ENCODE peak calls at places on chromosomes 13 and 19, in eight cellular contexts. One of them, this sample, is unnamed.

GRCh38 chr13:32650705-32651311 is 64.6 kb downstream of the PDS5B start:
- DNase-seq in PC-3: peak; percentile 75
- DNase-seq in GM23248: peak; percentile 70
- DNase-seq in neural progenitor cell: peak; percentile 76
- DNase-seq in GM23338: peak; percentile 87
- DNase-seq in K562: peak; percentile 43
- DNase-seq in fibroblast of lung: peak; percentile 59
- DNase-seq in IMR-90: peak; percentile 75
- DNase-seq in this sample: peak; percentile 83

GRCh38 chr13:99062593-99062992 is 84.7 kb upstream of the DOCK9 start:
- DNase-seq in fibroblast of lung: peak; percentile 78
- DNase-seq in GM23248: peak; percentile 54
- DNase-seq in K562: no peak
- DNase-seq in IMR-90: peak; percentile 30
- DNase-seq in neural progenitor cell: no peak
- DNase-seq in GM23338: no peak
- DNase-seq in PC-3: peak; percentile 62
- DNase-seq in this sample: no peak

GRCh38 chr13:111177803-111178389 is 62.8 kb downstream of the ARHGEF7 start:
- DNase-seq in PC-3: no peak
- DNase-seq in fibroblast of lung: peak; percentile 79
- DNase-seq in K562: no peak
- DNase-seq in GM23338: no peak
- DNase-seq in IMR-90: peak; percentile 81
- DNase-seq in GM23248: peak; percentile 45
- DNase-seq in neural progenitor cell: no peak
- DNase-seq in this sample: no peak

GRCh38 chr13:40401911-40402776 is 264.3 kb downstream of the FOXO1 start:
- DNase-seq in neural progenitor cell: no peak
- DNase-seq in GM23248: peak; percentile 96
- DNase-seq in PC-3: peak; percentile 89
- DNase-seq in IMR-90: peak; percentile 92
- DNase-seq in fibroblast of lung: peak; percentile 97
- DNase-seq in K562: peak; percentile 49
- DNase-seq in GM23338: no peak
- DNase-seq in this sample: peak; percentile 78

GRCh38 chr13:49356224-49356623 is 87.6 kb downstream of the CAB39L start:
- DNase-seq in fibroblast of lung: peak; percentile 97
- DNase-seq in neural progenitor cell: no peak
- DNase-seq in K562: no peak
- DNase-seq in GM23338: no peak
- DNase-seq in IMR-90: peak; percentile 96
- DNase-seq in PC-3: peak; percentile 56
- DNase-seq in GM23248: peak; percentile 94
- DNase-seq in this sample: no peak

GRCh38 chr19:54475706-54476105 is 2.6 kb upstream of the CDC42EP5 start:
- DNase-seq in PC-3: no peak
- DNase-seq in fibroblast of lung: no peak
- DNase-seq in K562: no peak
- DNase-seq in GM23248: no peak
- DNase-seq in GM23338: no peak
- DNase-seq in IMR-90: no peak
- DNase-seq in neural progenitor cell: no peak
- DNase-seq in this sample: no peak

GRCh38 chr13:21458457-21458815 is 667 bp downstream of the ZDHHC20 start:
- DNase-seq in GM23338: peak; percentile 78
- DNase-seq in neural progenitor cell: peak; percentile 62
- DNase-seq in PC-3: peak; percentile 57
- DNase-seq in fibroblast of lung: no peak
- DNase-seq in IMR-90: no peak
- DNase-seq in K562: peak; percentile 42
- DNase-seq in GM23248: peak; percentile 52
- DNase-seq in this sample: peak; percentile 85

GRCh38 chr13:35475131-35475959 is 1.1 kb downstream of the MAB21L1 start:
- DNase-seq in IMR-90: peak; percentile 16
- DNase-seq in GM23248: peak; percentile 81
- DNase-seq in fibroblast of lung: peak; percentile 47
- DNase-seq in PC-3: no peak
- DNase-seq in K562: no peak
- DNase-seq in neural progenitor cell: peak; percentile 66
- DNase-seq in GM23338: peak; percentile 75
- DNase-seq in this sample: peak; percentile 60

GRCh38 chr13:84543976-84544375 is 661.7 kb upstream of the SLITRK1 start:
- DNase-seq in K562: no peak
- DNase-seq in PC-3: no peak
- DNase-seq in GM23248: no peak
- DNase-seq in GM23338: no peak
- DNase-seq in neural progenitor cell: no peak
- DNase-seq in IMR-90: no peak
- DNase-seq in fibroblast of lung: no peak
- DNase-seq in this sample: no peak

GRCh38 chr13:98174321-98174720 is 2.7 kb downstream of the RNF113B start:
- DNase-seq in GM23248: no peak
- DNase-seq in IMR-90: no peak
- DNase-seq in K562: no peak
- DNase-seq in neural progenitor cell: no peak
- DNase-seq in GM23338: no peak
- DNase-seq in PC-3: no peak
- DNase-seq in fibroblast of lung: peak; percentile 44
- DNase-seq in this sample: no peak

GRCh38 chr19:39924389-39924788 is 10.0 kb downstream of the FCGBP start:
- DNase-seq in GM23338: peak; percentile 13
- DNase-seq in neural progenitor cell: no peak
- DNase-seq in fibroblast of lung: no peak
- DNase-seq in GM23248: no peak
- DNase-seq in K562: no peak
- DNase-seq in IMR-90: no peak
- DNase-seq in PC-3: no peak
- DNase-seq in this sample: no peak

GRCh38 chr13:111518161-111518791 is 197.8 kb downstream of the TEX29 start:
- DNase-seq in K562: no peak
- DNase-seq in GM23338: peak; percentile 30
- DNase-seq in GM23248: no peak
- DNase-seq in IMR-90: no peak
- DNase-seq in fibroblast of lung: no peak
- DNase-seq in PC-3: no peak
- DNase-seq in neural progenitor cell: no peak
- DNase-seq in this sample: no peak

DNA sequence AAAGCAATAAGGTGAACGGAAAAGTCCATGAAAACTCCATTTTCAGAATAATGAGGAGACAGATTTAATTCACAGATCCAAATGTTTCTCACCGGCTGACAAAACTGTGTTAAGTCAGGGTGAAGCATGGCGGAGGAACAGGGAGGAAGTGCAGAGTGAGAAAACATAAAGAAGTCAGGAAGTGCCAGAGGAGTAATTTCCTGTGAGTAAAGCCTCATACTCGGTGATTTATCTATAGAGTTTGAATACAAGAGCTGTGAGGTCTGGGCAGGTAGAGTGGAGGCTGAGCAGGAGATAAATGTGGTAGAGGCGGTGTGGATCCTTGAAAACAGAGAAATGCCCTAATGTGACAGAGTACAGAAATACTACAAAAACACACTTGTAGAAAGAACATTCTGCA is 11.4 kb downstream of the CARD8 start:
- DNase-seq in IMR-90: no peak
- DNase-seq in neural progenitor cell: no peak
- DNase-seq in GM23248: no peak
- DNase-seq in K562: no peak
- DNase-seq in fibroblast of lung: peak; percentile 6
- DNase-seq in GM23338: no peak
- DNase-seq in PC-3: peak; percentile 12
- DNase-seq in this sample: peak; percentile 49
- H2AFZ ChIP-seq in IMR-90: no peak overlapping the region
- H2AFZ ChIP-seq in neural progenitor cell: no peak overlapping the region
- H2AFZ ChIP-seq in GM23248: no peak overlapping the region
- H2AFZ ChIP-seq in K562: no peak overlapping the region
- H2AFZ ChIP-seq in fibroblast of lung: no peak overlapping the region
- H2AFZ ChIP-seq in GM23338: no peak overlapping the region
- H2AFZ ChIP-seq in PC-3: no peak overlapping the region
- H2AFZ ChIP-seq in this sample: no peak overlapping the region

GRCh38 chr19:55479045-55479444 is 2.6 kb downstream of the ZNF628 start:
- DNase-seq in GM23248: no peak
- DNase-seq in PC-3: no peak
- DNase-seq in fibroblast of lung: no peak
- DNase-seq in GM23338: no peak
- DNase-seq in neural progenitor cell: no peak
- DNase-seq in IMR-90: no peak
- DNase-seq in K562: no peak
- DNase-seq in this sample: no peak
- H3K4me2 ChIP-seq in GM23248: no peak overlapping the region
- H3K4me2 ChIP-seq in PC-3: no peak overlapping the region
- H3K4me2 ChIP-seq in fibroblast of lung: no peak overlapping the region
- H3K4me2 ChIP-seq in GM23338: no peak overlapping the region
- H3K4me2 ChIP-seq in neural progenitor cell: no peak overlapping the region
- H3K4me2 ChIP-seq in IMR-90: no peak overlapping the region
- H3K4me2 ChIP-seq in K562: no peak overlapping the region
- H3K4me2 ChIP-seq in this sample: no peak overlapping the region

GRCh38 chr19:35669974-35670373 is 3.7 kb downstream of the UPK1A start:
- DNase-seq in GM23248: no peak
- DNase-seq in fibroblast of lung: no peak
- DNase-seq in GM23338: no peak
- DNase-seq in K562: no peak
- DNase-seq in neural progenitor cell: no peak
- DNase-seq in IMR-90: no peak
- DNase-seq in PC-3: no peak
- DNase-seq in this sample: peak; percentile 28

GRCh38 chr19:35671818-35672217 is 5.5 kb downstream of the UPK1A start:
- DNase-seq in GM23338: no peak
- DNase-seq in IMR-90: no peak
- DNase-seq in neural progenitor cell: no peak
- DNase-seq in fibroblast of lung: no peak
- DNase-seq in GM23248: no peak
- DNase-seq in K562: peak; percentile 87
- DNase-seq in PC-3: no peak
- DNase-seq in this sample: peak; percentile 36

GRCh38 chr19:35669566-35669965 is 3.2 kb downstream of the UPK1A start:
- DNase-seq in neural progenitor cell: no peak
- DNase-seq in IMR-90: no peak
- DNase-seq in GM23248: no peak
- DNase-seq in GM23338: no peak
- DNase-seq in fibroblast of lung: no peak
- DNase-seq in PC-3: no peak
- DNase-seq in K562: no peak
- DNase-seq in this sample: peak; percentile 39

GRCh38 chr19:35673121-35673804 is 6.9 kb downstream of the UPK1A start:
- DNase-seq in fibroblast of lung: peak; percentile 43
- DNase-seq in GM23248: peak; percentile 73
- DNase-seq in GM23338: peak; percentile 84
- DNase-seq in neural progenitor cell: peak; percentile 66
- DNase-seq in K562: peak; percentile 72
- DNase-seq in IMR-90: peak; percentile 62
- DNase-seq in PC-3: no peak
- DNase-seq in this sample: no peak

GRCh38 chr19:35670686-35671085 is 4.4 kb downstream of the UPK1A start:
- DNase-seq in K562: no peak
- DNase-seq in IMR-90: no peak
- DNase-seq in GM23248: no peak
- DNase-seq in neural progenitor cell: no peak
- DNase-seq in GM23338: no peak
- DNase-seq in fibroblast of lung: no peak
- DNase-seq in PC-3: no peak
- DNase-seq in this sample: peak; percentile 29
- H4K20me1 ChIP-seq in K562: no peaks in the 10 kb centered on the region
- H4K20me1 ChIP-seq in IMR-90: peaks cover 3% of the 10 kb centered on the region
- H4K20me1 ChIP-seq in GM23248: no peaks in the 10 kb centered on the region
- H4K20me1 ChIP-seq in neural progenitor cell: no peaks in the 10 kb centered on the region
- H4K20me1 ChIP-seq in GM23338: no peaks in the 10 kb centered on the region
- H4K20me1 ChIP-seq in fibroblast of lung: no peaks in the 10 kb centered on the region
- H4K20me1 ChIP-seq in PC-3: no peaks in the 10 kb centered on the region
- H4K20me1 ChIP-seq in this sample: no peaks in the 10 kb centered on the region

DNA sequence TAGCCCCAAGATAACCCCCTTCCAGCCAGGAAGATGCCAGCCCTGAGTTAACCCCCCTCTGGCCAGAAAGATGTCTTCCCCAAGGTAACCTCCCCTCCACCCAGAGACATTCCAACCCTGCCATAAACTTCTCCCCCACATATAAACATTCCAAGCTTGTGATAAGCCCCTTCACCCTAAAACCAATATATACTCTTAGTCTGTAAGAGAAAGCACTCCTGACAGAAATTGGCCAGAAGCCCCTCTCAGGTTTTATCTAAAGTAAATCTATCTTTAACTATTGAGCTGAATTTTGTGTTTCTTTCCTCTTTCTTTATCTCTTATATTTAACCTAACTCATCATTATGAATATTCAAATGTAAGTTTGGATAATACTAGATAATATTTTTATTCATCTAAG is 1775.8 kb upstream of the MIR17HG start:
- DNase-seq in PC-3: no peak
- DNase-seq in K562: no peak
- DNase-seq in neural progenitor cell: no peak
- DNase-seq in fibroblast of lung: no peak
- DNase-seq in IMR-90: no peak
- DNase-seq in GM23248: no peak
- DNase-seq in GM23338: peak; percentile 5
- DNase-seq in this sample: no peak
- H2AFZ ChIP-seq in PC-3: no peak overlapping the region
- H2AFZ ChIP-seq in K562: no peak overlapping the region
- H2AFZ ChIP-seq in neural progenitor cell: no peak overlapping the region
- H2AFZ ChIP-seq in fibroblast of lung: no peak overlapping the region
- H2AFZ ChIP-seq in IMR-90: no peak overlapping the region
- H2AFZ ChIP-seq in GM23248: no peak overlapping the region
- H2AFZ ChIP-seq in GM23338: no peak overlapping the region
- H2AFZ ChIP-seq in this sample: no peak overlapping the region

GRCh38 chr19:5718579-5719273 is 1.2 kb downstream of the LONP1 start:
- DNase-seq in K562: peak; percentile 69
- DNase-seq in fibroblast of lung: peak; percentile 86
- DNase-seq in neural progenitor cell: no peak
- DNase-seq in GM23338: no peak
- DNase-seq in PC-3: peak; percentile 67
- DNase-seq in GM23248: peak; percentile 91
- DNase-seq in IMR-90: peak; percentile 91
- DNase-seq in this sample: peak; percentile 67
- H3K4me2 ChIP-seq in K562: peak overlapping the region; percentile 98
- H3K4me2 ChIP-seq in fibroblast of lung: peak overlapping the region; percentile 89
- H3K4me2 ChIP-seq in neural progenitor cell: peak overlapping the region; percentile 100
- H3K4me2 ChIP-seq in GM23338: peak overlapping the region; percentile 99
- H3K4me2 ChIP-seq in PC-3: peak overlapping the region; percentile 84
- H3K4me2 ChIP-seq in GM23248: peak overlapping the region; percentile 99
- H3K4me2 ChIP-seq in IMR-90: peak overlapping the region; percentile 94
- H3K4me2 ChIP-seq in this sample: peak overlapping the region; percentile 98

GRCh38 chr19:5609881-5610280 is 12.7 kb downstream of the SAFB2 start:
- DNase-seq in PC-3: no peak
- DNase-seq in K562: no peak
- DNase-seq in GM23338: no peak
- DNase-seq in neural progenitor cell: no peak
- DNase-seq in IMR-90: no peak
- DNase-seq in GM23248: no peak
- DNase-seq in fibroblast of lung: no peak
- DNase-seq in this sample: no peak
- H4K20me1 ChIP-seq in PC-3: peaks cover 24% of the 10 kb centered on the region
- H4K20me1 ChIP-seq in K562: no peaks in the 10 kb centered on the region
- H4K20me1 ChIP-seq in GM23338: peaks cover 32% of the 10 kb centered on the region
- H4K20me1 ChIP-seq in neural progenitor cell: peaks cover 28% of the 10 kb centered on the region
- H4K20me1 ChIP-seq in IMR-90: peaks cover 30% of the 10 kb centered on the region
- H4K20me1 ChIP-seq in GM23248: no peaks in the 10 kb centered on the region
- H4K20me1 ChIP-seq in fibroblast of lung: no peaks in the 10 kb centered on the region
- H4K20me1 ChIP-seq in this sample: peaks cover 29% of the 10 kb centered on the region

DNA sequence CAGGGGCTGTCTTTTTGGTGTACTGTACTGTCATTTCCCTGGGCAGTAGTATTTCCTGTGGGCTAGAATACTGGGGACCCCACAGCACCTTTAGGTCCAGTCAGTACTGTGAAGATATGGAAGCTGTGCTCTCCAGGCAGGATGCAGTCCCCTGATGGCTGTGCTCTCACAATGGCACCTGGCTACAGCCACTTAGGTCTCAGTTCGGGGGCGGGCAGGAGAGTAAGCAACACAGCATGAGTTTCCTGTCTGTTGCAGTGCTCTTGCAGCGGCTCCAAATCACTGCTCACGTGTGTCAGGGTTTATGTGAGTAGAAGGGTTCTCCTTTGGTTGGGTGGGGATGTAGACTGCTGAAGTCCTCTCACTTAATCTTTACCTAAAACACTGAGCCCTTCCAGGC is 810.4 kb downstream of the DACH1 start:
- DNase-seq in IMR-90: no peak
- DNase-seq in GM23248: no peak
- DNase-seq in GM23338: peak; percentile 48
- DNase-seq in fibroblast of lung: no peak
- DNase-seq in neural progenitor cell: no peak
- DNase-seq in PC-3: no peak
- DNase-seq in K562: no peak
- DNase-seq in this sample: no peak
- H2AFZ ChIP-seq in IMR-90: no peak overlapping the region
- H2AFZ ChIP-seq in GM23248: no peak overlapping the region
- H2AFZ ChIP-seq in GM23338: peak overlapping the region; percentile 85
- H2AFZ ChIP-seq in fibroblast of lung: no peak overlapping the region
- H2AFZ ChIP-seq in neural progenitor cell: peak overlapping the region; percentile 77
- H2AFZ ChIP-seq in PC-3: no peak overlapping the region
- H2AFZ ChIP-seq in K562: no peak overlapping the region
- H2AFZ ChIP-seq in this sample: no peak overlapping the region

This sample was measured in Karpas-422.